ENCODE peak calls at places on chromosomes 3 and 15, in five cellular contexts. One of them, this sample, is unnamed.

GRCh38 chr3:123281406-123281805 is 79.7 kb downstream of the SEC22A start:
- DNase-seq in C1 segment of cervical spinal cord: no peak
- DNase-seq in GM04503: no peak
- DNase-seq in activated naive CD4-positive, alpha-beta T cell: no peak
- DNase-seq in HepG2: no peak
- DNase-seq in this sample: no peak

GRCh38 chr3:10286596-10287295 is 6.0 kb downstream of the GHRL start:
- DNase-seq in C1 segment of cervical spinal cord: no peak
- DNase-seq in GM04503: no peak
- DNase-seq in activated naive CD4-positive, alpha-beta T cell: no peak
- DNase-seq in HepG2: peak; percentile 70
- DNase-seq in this sample: peak; percentile 33

GRCh38 chr3:100954990-100955389 is 38.2 kb downstream of the ABI3BP start:
- DNase-seq in C1 segment of cervical spinal cord: no peak
- DNase-seq in GM04503: peak; percentile 95
- DNase-seq in activated naive CD4-positive, alpha-beta T cell: no peak
- DNase-seq in HepG2: no peak
- DNase-seq in this sample: no peak

GRCh38 chr3:187744169-187745151 is 808 bp downstream of the BCL6 start:
- DNase-seq in C1 segment of cervical spinal cord: no peak
- DNase-seq in GM04503: no peak
- DNase-seq in activated naive CD4-positive, alpha-beta T cell: peak; percentile 47
- DNase-seq in HepG2: no peak
- DNase-seq in this sample: peak; percentile 82

GRCh38 chr3:23435318-23435717 is 232.2 kb downstream of the UBE2E2 start:
- DNase-seq in C1 segment of cervical spinal cord: no peak
- DNase-seq in GM04503: no peak
- DNase-seq in activated naive CD4-positive, alpha-beta T cell: no peak
- DNase-seq in HepG2: no peak
- DNase-seq in this sample: no peak

GRCh38 chr15:71116942-71117341 is 1.7 kb downstream of the THSD4 start:
- DNase-seq in C1 segment of cervical spinal cord: no peak
- DNase-seq in GM04503: no peak
- DNase-seq in activated naive CD4-positive, alpha-beta T cell: no peak
- DNase-seq in HepG2: no peak
- DNase-seq in this sample: no peak

GRCh38 chr3:66381621-66382020 is 119.2 kb downstream of the LRIG1 start:
- DNase-seq in C1 segment of cervical spinal cord: no peak
- DNase-seq in GM04503: no peak
- DNase-seq in activated naive CD4-positive, alpha-beta T cell: no peak
- DNase-seq in HepG2: no peak
- DNase-seq in this sample: no peak

GRCh38 chr3:186635532-186635931 is 4.7 kb upstream of the FETUB start:
- DNase-seq in C1 segment of cervical spinal cord: no peak
- DNase-seq in GM04503: no peak
- DNase-seq in activated naive CD4-positive, alpha-beta T cell: no peak
- DNase-seq in HepG2: no peak
- DNase-seq in this sample: no peak

GRCh38 chr3:129065727-129066087 is 5.1 kb downstream of the GP9 start:
- DNase-seq in C1 segment of cervical spinal cord: no peak
- DNase-seq in GM04503: no peak
- DNase-seq in activated naive CD4-positive, alpha-beta T cell: no peak
- DNase-seq in HepG2: no peak
- DNase-seq in this sample: no peak

GRCh38 chr3:81375921-81376320 is 385.5 kb downstream of the GBE1 start:
- DNase-seq in C1 segment of cervical spinal cord: no peak
- DNase-seq in GM04503: no peak
- DNase-seq in activated naive CD4-positive, alpha-beta T cell: no peak
- DNase-seq in HepG2: no peak
- DNase-seq in this sample: no peak

GRCh38 chr3:48367201-48367600 is 4.8 kb upstream of the FBXW12 start:
- DNase-seq in C1 segment of cervical spinal cord: no peak
- DNase-seq in GM04503: no peak
- DNase-seq in activated naive CD4-positive, alpha-beta T cell: no peak
- DNase-seq in HepG2: no peak
- DNase-seq in this sample: no peak

This sample was measured in sciatic nerve.